ENCODE peak calls at places on chromosome 9, in seven cellular contexts. J, D, I, B, S, Q and K are unnamed samples.

GRCh38 chr9:93709600-93710369 is 133.4 kb downstream of the PHF2 start:
- DNase-seq in J (no peak), D (no peak), I (no peak), B (no peak), S (no peak), Q (no peak), K (no peak)

GRCh38 chr9:137240321-137240840 is 706 bp upstream of the TUBB4B start:
- DNase-seq in J (peak; percentile 70), D (no peak), I (peak; percentile 67), B (peak; percentile 92), S (peak; percentile 91), Q (peak; percentile 52), K (no peak)

GRCh38 chr9:136604823-136605525 is 57.7 kb upstream of the EGFL7 start:
- DNase-seq in J (no peak), D (no peak), I (no peak), B (no peak), S (no peak), Q (no peak), K (no peak)

GRCh38 chr9:110543631-110544051 is 35.9 kb downstream of the SVEP1 start:
- DNase-seq in J (no peak), D (no peak), I (peak; percentile 25), B (no peak), S (no peak), Q (no peak), K (no peak)

GRCh38 chr9:33379666-33380389 is 22.5 kb downstream of the AQP7 start:
- DNase-seq in J (no peak), D (no peak), I (no peak), B (no peak), S (no peak), Q (no peak), K (no peak)

GRCh38 chr9:129702563-129702962 is 37.1 kb downstream of the PRRX2 start:
- DNase-seq in J (no peak), D (no peak), I (peak; percentile 73), B (peak; percentile 97), S (peak; percentile 58), Q (peak; percentile 63), K (peak; percentile 38)

GRCh38 chr9:437066-438015 is 222.7 kb downstream of the DOCK8 start:
- DNase-seq in J (no peak), D (no peak), I (peak; percentile 93), B (peak; percentile 74), S (peak; percentile 46), Q (peak; percentile 92), K (no peak)

GRCh38 chr9:4502444-4502843 is 12.2 kb downstream of the SLC1A1 start:
- DNase-seq in J (no peak), D (no peak), I (no peak), B (no peak), S (no peak), Q (no peak), K (no peak)

GRCh38 chr9:136726631-136727191 is 14.3 kb downstream of the DIPK1B start:
- DNase-seq in J (peak; percentile 42), D (peak; percentile 67), I (peak; percentile 19), B (peak; percentile 59), S (peak; percentile 72), Q (no peak), K (no peak)

GRCh38 chr9:131500939-131501541 is 1.7 kb upstream of the POMT1 start:
- DNase-seq in J (peak; percentile 81), D (no peak), I (peak; percentile 67), B (peak; percentile 84), S (peak; percentile 23), Q (peak; percentile 58), K (peak; percentile 69)

GRCh38 chr9:12790026-12790425 is 15.2 kb downstream of the LURAP1L start:
- DNase-seq in J (no peak), D (no peak), I (peak; percentile 50), B (peak; percentile 57), S (no peak), Q (peak; percentile 37), K (no peak)

GRCh38 chr9:128034821-128035764 is 32.0 kb downstream of the NAIF1 start:
- DNase-seq in J (peak; percentile 84), D (peak; percentile 81), I (peak; percentile 55), B (peak; percentile 85), S (peak; percentile 88), Q (peak; percentile 40), K (peak; percentile 72)

GRCh38 chr9:112777914-112778313 is 27.4 kb downstream of the SNX30 start:
- DNase-seq in J (no peak), D (no peak), I (peak; percentile 64), B (peak; percentile 78), S (no peak), Q (peak; percentile 48), K (no peak)

GRCh38 chr9:93223241-93224180 is 39.6 kb downstream of the WNK2 start:
- DNase-seq in J (no peak), D (no peak), I (peak; percentile 79), B (peak; percentile 82), S (peak; percentile 45), Q (peak; percentile 68), K (peak; percentile 46)

GRCh38 chr9:38024036-38024681 is 44.9 kb downstream of the SHB start:
- DNase-seq in J (no peak), D (peak; percentile 91), I (peak; percentile 94), B (peak; percentile 80), S (peak; percentile 71), Q (peak; percentile 94), K (no peak)

GRCh38 chr9:94576131-94576530 is 17.5 kb downstream of the FBP2 start:
- DNase-seq in J (no peak), D (no peak), I (no peak), B (no peak), S (no peak), Q (no peak), K (no peak)

GRCh38 chr9:91489391-91489899 is 65.8 kb upstream of the NFIL3 start:
- DNase-seq in J (no peak), D (no peak), I (peak; percentile 94), B (peak; percentile 88), S (no peak), Q (peak; percentile 93), K (no peak)

GRCh38 chr9:859251-859650 is 17.8 kb downstream of the DMRT1 start:
- DNase-seq in J (no peak), D (no peak), I (no peak), B (no peak), S (no peak), Q (no peak), K (no peak)

GRCh38 chr9:75891277-75892167 is 1.0 kb downstream of the PCSK5 start:
- DNase-seq in J (peak; percentile 46), D (no peak), I (peak; percentile 36), B (peak; percentile 51), S (peak; percentile 67), Q (peak; percentile 19), K (no peak)

GRCh38 chr9:75892168-75892901 is 1.9 kb downstream of the PCSK5 start:
- DNase-seq in J (no peak), D (no peak), I (peak; percentile 13), B (peak; percentile 23), S (peak; percentile 76), Q (no peak), K (no peak)

GRCh38 chr9:75890541-75891276 is at the start of gene PCSK5:
- DNase-seq in J (peak; percentile 91), D (peak; percentile 58), I (peak; percentile 97), B (peak; percentile 95), S (peak; percentile 97), Q (peak; percentile 94), K (peak; percentile 40)

GRCh38 chr9:75895112-75895511 is 4.6 kb downstream of the PCSK5 start:
- DNase-seq in J (no peak), D (no peak), I (no peak), B (no peak), S (no peak), Q (no peak), K (no peak)

DNA sequence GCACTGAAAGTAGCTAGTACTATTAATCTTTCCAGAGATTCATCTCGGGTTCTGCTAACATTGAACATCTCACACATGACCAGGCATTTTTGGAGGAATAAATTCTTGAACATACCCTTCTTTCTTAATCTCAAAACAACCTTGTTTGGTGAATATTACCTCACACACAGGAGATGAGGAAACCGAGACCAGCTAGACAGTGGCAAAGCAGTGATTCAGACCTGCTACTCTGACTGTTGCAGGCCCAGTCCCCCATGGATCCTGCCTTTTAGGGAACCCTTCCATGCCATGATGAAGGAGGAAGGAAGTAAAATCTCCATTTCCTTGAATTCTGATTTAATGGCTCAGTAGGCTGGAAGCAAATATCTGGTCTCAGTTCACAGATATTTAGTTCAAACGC is 2.6 kb downstream of the PCSK5 start:
- DNase-seq in J (no peak), D (no peak), I (no peak), B (no peak), S (no peak), Q (no peak), K (no peak)
- H3K4me3 ChIP-seq in J (no peak overlapping the region), D (no peak overlapping the region), I (no peak overlapping the region), B (no peak overlapping the region), S (peak overlapping the region; percentile 90), Q (peak overlapping the region; percentile 93), K (no peak overlapping the region)

GRCh38 chr9:77019010-77019809 is at the start of gene FOXB2:
- DNase-seq in J (no peak), D (no peak), I (no peak), B (no peak), S (no peak), Q (no peak), K (no peak)
- TF ChIP-seq EZH2 in J (no peak), D (no peak), I (peak; percentile 100), B (peak; percentile 93), S (peak; percentile 99), Q (peak; percentile 87), K (peak; percentile 93)

DNA sequence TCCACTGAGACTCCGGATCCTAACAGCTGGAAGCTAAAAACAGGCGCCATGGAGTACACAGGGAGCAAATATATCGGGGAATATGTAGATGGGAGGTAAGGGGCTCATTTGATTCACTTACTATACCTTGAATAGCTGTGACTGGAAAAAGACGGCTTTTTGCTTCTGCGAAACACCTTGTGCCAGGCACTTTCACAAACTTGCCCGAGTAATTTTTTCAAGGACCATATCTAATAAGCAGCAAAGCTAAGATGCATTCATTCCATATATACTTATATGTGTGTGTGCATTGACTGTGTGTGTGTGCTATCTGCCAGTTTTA is 178 bp downstream of the MORN5 start:
- DNase-seq in J (no peak), D (no peak), I (no peak), B (no peak), S (no peak), Q (no peak), K (no peak)
- H3K4me3 ChIP-seq in J (peak overlapping the region; percentile 80), D (no peak overlapping the region), I (peak overlapping the region; percentile 53), B (peak overlapping the region; percentile 98), S (no peak overlapping the region), Q (peak overlapping the region; percentile 93), K (peak overlapping the region; percentile 85)

DNA sequence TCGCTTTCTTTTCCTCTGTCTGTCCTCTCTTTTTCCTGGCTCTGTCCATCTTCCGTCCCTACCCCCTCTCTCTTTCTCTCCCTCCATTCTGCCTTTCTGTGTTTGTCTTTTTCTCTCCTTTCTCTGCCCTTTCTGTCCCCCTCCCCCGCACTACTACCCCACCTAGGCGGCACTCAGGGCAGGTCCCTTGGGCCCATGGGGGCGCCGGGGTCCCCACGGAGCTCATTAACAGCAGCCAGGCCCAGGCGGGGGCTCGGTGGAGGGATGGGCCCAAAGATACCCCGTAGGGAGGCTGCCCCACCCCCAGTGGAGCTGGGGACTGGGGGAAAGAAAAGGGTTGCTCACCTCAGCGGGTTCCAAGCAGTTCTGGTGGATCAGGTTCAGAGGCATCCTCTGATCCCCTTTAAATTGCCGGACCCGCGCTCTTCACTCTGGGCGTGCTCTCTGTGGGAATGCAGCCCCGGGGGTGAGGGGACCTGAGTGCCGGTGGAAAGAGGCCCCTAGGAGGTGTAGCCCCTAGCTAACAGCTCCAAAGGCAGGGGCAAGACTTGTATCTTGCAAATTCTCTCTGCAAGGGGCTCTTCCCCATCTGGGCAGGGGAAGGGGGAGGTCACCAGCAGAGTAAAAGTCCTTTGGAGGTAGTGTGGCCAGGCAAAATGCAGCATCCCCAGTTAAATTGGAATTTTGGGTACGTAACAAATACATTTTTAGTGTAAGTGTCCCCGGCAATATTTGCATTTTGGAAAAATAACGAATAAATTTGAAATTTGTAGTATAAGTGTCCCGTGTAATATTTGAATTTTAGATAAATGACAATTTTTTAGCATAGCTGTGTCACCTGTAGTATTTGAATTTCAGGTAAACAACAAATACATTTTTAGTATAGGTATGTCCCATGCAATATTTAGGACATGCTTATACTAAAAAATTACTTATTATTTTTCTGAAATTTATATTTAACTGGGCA is 7.4 kb downstream of the LHX2 start:
- DNase-seq in J (no peak), D (no peak), I (no peak), B (no peak), S (no peak), Q (no peak), K (no peak)
- TF ChIP-seq EZH2 in J (no peak), D (peak; percentile 65), I (peak; percentile 73), B (no peak), S (peak; percentile 81), Q (peak; percentile 59), K (peak; percentile 72)